ENCODE peak calls at places on chromosomes 4 and X, in eight cellular contexts. T is stimulated activated CD4-positive, alpha-beta T cell treated with anti-CD3 and anti-CD28 coated beads, Interleukin-1b, Interleukin-23, amount 100 ng/mL, for 1 hour; Y is left cardiac atrium; D is cardiac muscle cell; V is adipocyte; U is hepatocyte; Z is activated CD8-positive, alpha-beta T cell treated with anti-CD3 and anti-CD28 coated beads for 36 hours; J is OCI-LY7. N is an unnamed sample.

GRCh38 chr4:73189274-73189810 is 69.3 kb downstream of the ANKRD17 start:
- DNase-seq in T (no peak), U (no peak), Y (no peak), D (no peak), J (no peak), Z (no peak), V (no peak), N (no peak)

GRCh38 chrX:13226214-13226613 is 93.6 kb downstream of the ATXN3L start:
- DNase-seq in Y (no peak), J (no peak), Z (no peak), D (no peak), V (no peak), T (no peak), U (no peak), N (no peak)

GRCh38 chr4:26992657-26993361 is 132.2 kb downstream of the STIM2 start:
- DNase-seq in D (peak), Y (peak), U (peak), J (peak), T (no peak), V (peak), Z (peak), N (no peak)

GRCh38 chr4:16029886-16030285 is 53.9 kb downstream of the PROM1 start:
- DNase-seq in Y (no peak), T (no peak), D (no peak), U (no peak), Z (no peak), V (peak), J (no peak), N (no peak)

GRCh38 chr4:99180367-99181169 is 36.5 kb upstream of the ADH4 start:
- DNase-seq in Z (no peak), V (peak), Y (no peak), J (no peak), D (peak), T (no peak), U (peak), N (no peak)

GRCh38 chrX:50971390-50971789 is 60.9 kb downstream of the BMP15 start:
- DNase-seq in U (no peak), J (no peak), Z (peak), V (peak), D (peak), T (no peak), Y (no peak), N (no peak)

GRCh38 chr4:140408974-140409373 is 18.5 kb downstream of the CLGN start:
- DNase-seq in T (no peak), J (no peak), V (no peak), D (no peak), Z (no peak), U (no peak), Y (no peak), N (no peak)

GRCh38 chr4:62771656-62772557 is 1571.8 kb downstream of the ADGRL3 start:
- DNase-seq in J (no peak), Z (no peak), D (no peak), U (no peak), T (no peak), Y (no peak), V (no peak), N (peak)

GRCh38 chrX:77894921-77895886 is at the start of gene MAGT1:
- DNase-seq in V (peak), Z (peak), T (peak), J (peak), D (peak), Y (peak), U (peak), N (peak)

GRCh38 chr4:87235020-87235671 is 14.7 kb upstream of the KLHL8 start:
- DNase-seq in T (no peak), J (no peak), U (no peak), Y (no peak), Z (no peak), D (no peak), V (no peak), N (no peak)

GRCh38 chr4:73573794-73574528 is 46.3 kb downstream of the RASSF6 start:
- DNase-seq in U (peak), J (peak), V (peak), Y (peak), D (peak), Z (peak), T (no peak), N (peak)

GRCh38 chrX:38484607-38485498 is 76.5 kb upstream of the TSPAN7 start:
- DNase-seq in D (no peak), Z (no peak), T (no peak), V (no peak), Y (no peak), U (no peak), J (no peak), N (no peak)

GRCh38 chr4:3437582-3437936 is 4.2 kb upstream of the HGFAC start:
- DNase-seq in T (no peak), J (no peak), U (no peak), Z (no peak), D (no peak), Y (no peak), V (no peak), N (no peak)

GRCh38 chrX:112642349-112642748 is 37.4 kb downstream of the LHFPL1 start:
- DNase-seq in Z (peak), Y (peak), V (peak), J (peak), U (peak), T (no peak), D (peak), N (peak)

GRCh38 chr4:139018501-139018900 is 2.9 kb downstream of the NOCT start:
- DNase-seq in J (no peak), D (no peak), Y (no peak), T (no peak), Z (no peak), V (peak), U (no peak), N (no peak)

GRCh38 chrX:15913161-15913560 is 58.5 kb upstream of the AP1S2 start:
- DNase-seq in U (no peak), D (no peak), V (no peak), Y (no peak), Z (no peak), J (no peak), T (no peak), N (no peak)

GRCh38 chr4:142406917-142407501 is 439.1 kb downstream of the INPP4B start:
- DNase-seq in V (peak), T (no peak), Z (peak), D (peak), J (no peak), Y (no peak), U (no peak), N (no peak)

GRCh38 chrX:71251456-71251973 is 2.4 kb downstream of the ZMYM3 start:
- DNase-seq in D (no peak), U (no peak), T (peak), Y (no peak), V (peak), Z (peak), J (no peak), N (no peak)

GRCh38 chr4:114807759-114808404 is 209.3 kb downstream of the UGT8 start:
- DNase-seq in V (peak), Y (no peak), U (peak), D (peak), Z (peak), J (peak), T (no peak), N (no peak)

GRCh38 chr4:141391293-141391692 is 170.6 kb downstream of the ZNF330 start:
- DNase-seq in Z (no peak), T (no peak), J (no peak), V (peak), D (no peak), Y (no peak), U (no peak), N (peak)

GRCh38 chrX:108734426-108734825 is 1.9 kb downstream of the IRS4 start:
- DNase-seq in J (no peak), D (no peak), Y (no peak), V (no peak), T (no peak), U (no peak), Z (no peak), N (no peak)

GRCh38 chrX:115183980-115184379 is 5.2 kb upstream of the RBMXL3 start:
- DNase-seq in T (no peak), Z (no peak), D (no peak), J (no peak), Y (no peak), V (peak), U (no peak), N (no peak)

GRCh38 chr4:168710353-168710946 is 213.6 kb downstream of the PALLD start:
- DNase-seq in D (peak), J (no peak), V (peak), T (no peak), U (peak), Z (peak), Y (no peak), N (no peak)

GRCh38 chr4:7132730-7133582 is 59.4 kb upstream of the SORCS2 start:
- DNase-seq in V (no peak), U (no peak), Y (no peak), D (peak), Z (no peak), J (no peak), T (no peak), N (no peak)

GRCh38 chrX:29233592-29234179 is 646.4 kb downstream of the IL1RAPL1 start:
- DNase-seq in Y (no peak), V (no peak), Z (no peak), D (no peak), J (no peak), U (no peak), T (no peak), N (no peak)

GRCh38 chrX:51776851-51777250 is 33.6 kb downstream of the GSPT2 start:
- DNase-seq in V (no peak), Z (no peak), T (no peak), J (no peak), D (no peak), U (no peak), Y (no peak), N (no peak)

GRCh38 chrX:54926978-54927377 is 6.4 kb downstream of the TRO start:
- DNase-seq in D (no peak), T (no peak), J (no peak), Z (no peak), Y (no peak), U (no peak), V (no peak), N (no peak)

GRCh38 chr4:184825394-184826314 is at the start of gene ACSL1:
- DNase-seq in T (peak), D (peak), J (peak), U (peak), Z (peak), Y (peak), V (peak), N (peak)

GRCh38 chr4:5828005-5828391 is 64.9 kb downstream of the CRMP1 start:
- DNase-seq in Y (no peak), V (no peak), J (no peak), U (no peak), D (no peak), T (no peak), Z (no peak), N (no peak)

GRCh38 chr4:110518889-110519490 is 43.0 kb downstream of the ENPEP start:
- DNase-seq in J (peak), U (peak), D (peak), Z (peak), T (no peak), Y (no peak), V (peak), N (no peak)

GRCh38 chr4:14608630-14609029 is 393.7 kb upstream of the CPEB2 start:
- DNase-seq in T (no peak), V (no peak), Y (no peak), J (no peak), D (no peak), Z (no peak), U (no peak), N (no peak)